ENCODE peak calls at places on chromosomes 6 and 20, in six cellular contexts. P, T, I, J, B and K are unnamed samples.

GRCh38 chr6:134257516-134257915 is 60.4 kb downstream of the SGK1 start:
- DNase-seq in I (no peak), P (no peak), B (no peak), T (no peak), J (no peak), K (no peak)

GRCh38 chr6:20800229-20800628 is 266.0 kb downstream of the CDKAL1 start:
- DNase-seq in I (no peak), P (no peak), T (no peak), B (no peak), J (no peak), K (no peak)

GRCh38 chr6:150560884-150561219 is 38.8 kb upstream of the PLEKHG1 start:
- DNase-seq in T (no peak), P (no peak), B (no peak), I (no peak), J (no peak), K (no peak)

GRCh38 chr6:121932071-121933009 is 467.1 kb upstream of the HSF2 start:
- DNase-seq in J (peak), B (no peak), T (peak), P (peak), I (no peak), K (peak)

GRCh38 chr6:62150048-62150663 is 135.9 kb downstream of the KHDRBS2 start:
- DNase-seq in P (peak), T (no peak), I (peak), J (no peak), B (no peak), K (peak)

GRCh38 chr6:41286544-41287346 is at the start of gene TREM1:
- DNase-seq in P (peak), J (no peak), I (no peak), T (peak), B (no peak), K (no peak)

GRCh38 chr6:145457556-145457955 is 277.8 kb downstream of the EPM2A start:
- DNase-seq in B (no peak), T (no peak), J (no peak), P (no peak), I (no peak), K (no peak)

GRCh38 chr6:37047933-37048850 is 42.7 kb downstream of the FGD2 start:
- DNase-seq in T (no peak), B (no peak), I (no peak), J (no peak), P (no peak), K (no peak)

GRCh38 chr6:30688569-30688968 is 2.1 kb upstream of the PPP1R18 start:
- DNase-seq in P (no peak), B (no peak), J (no peak), T (peak), I (peak), K (no peak)

GRCh38 chr6:160088069-160088773 is 33.4 kb upstream of the SLC22A1 start:
- DNase-seq in I (no peak), B (no peak), T (peak), P (peak), J (peak), K (peak)

GRCh38 chr6:24854077-24854670 is 55.5 kb upstream of the ARMH2 start:
- DNase-seq in P (no peak), I (no peak), B (no peak), T (no peak), J (no peak), K (no peak)

GRCh38 chr20:4795394-4795793 is 73.7 kb downstream of the PRND start:
- DNase-seq in B (no peak), I (no peak), T (no peak), J (no peak), P (peak), K (peak)

GRCh38 chr6:83859410-83860346 is at the start of gene CYB5R4:
- DNase-seq in B (peak), I (peak), P (peak), T (peak), J (peak), K (peak)

GRCh38 chr20:22791877-22792525 is 207.6 kb upstream of the FOXA2 start:
- DNase-seq in P (peak), T (no peak), B (no peak), I (no peak), J (no peak), K (no peak)

GRCh38 chr6:84432616-84433015 is 205.2 kb upstream of the CEP162 start:
- DNase-seq in J (no peak), P (peak), T (no peak), B (no peak), I (no peak), K (no peak)

GRCh38 chr6:31965700-31966099 is 6.2 kb downstream of the DXO start:
- DNase-seq in P (no peak), T (peak), J (no peak), B (no peak), I (no peak), K (no peak)

GRCh38 chr6:96659084-96659845 is 96.3 kb downstream of the FHL5 start:
- DNase-seq in T (no peak), I (no peak), J (no peak), P (no peak), B (no peak), K (no peak)

GRCh38 chr20:57621426-57622200 is 1.4 kb upstream of the ZBP1 start:
- DNase-seq in I (no peak), B (no peak), T (no peak), P (no peak), J (no peak), K (no peak)

GRCh38 chr20:35120012-35120701 is 27.0 kb downstream of the EDEM2 start:
- DNase-seq in J (no peak), P (peak), B (no peak), T (no peak), I (no peak), K (no peak)

DNA sequence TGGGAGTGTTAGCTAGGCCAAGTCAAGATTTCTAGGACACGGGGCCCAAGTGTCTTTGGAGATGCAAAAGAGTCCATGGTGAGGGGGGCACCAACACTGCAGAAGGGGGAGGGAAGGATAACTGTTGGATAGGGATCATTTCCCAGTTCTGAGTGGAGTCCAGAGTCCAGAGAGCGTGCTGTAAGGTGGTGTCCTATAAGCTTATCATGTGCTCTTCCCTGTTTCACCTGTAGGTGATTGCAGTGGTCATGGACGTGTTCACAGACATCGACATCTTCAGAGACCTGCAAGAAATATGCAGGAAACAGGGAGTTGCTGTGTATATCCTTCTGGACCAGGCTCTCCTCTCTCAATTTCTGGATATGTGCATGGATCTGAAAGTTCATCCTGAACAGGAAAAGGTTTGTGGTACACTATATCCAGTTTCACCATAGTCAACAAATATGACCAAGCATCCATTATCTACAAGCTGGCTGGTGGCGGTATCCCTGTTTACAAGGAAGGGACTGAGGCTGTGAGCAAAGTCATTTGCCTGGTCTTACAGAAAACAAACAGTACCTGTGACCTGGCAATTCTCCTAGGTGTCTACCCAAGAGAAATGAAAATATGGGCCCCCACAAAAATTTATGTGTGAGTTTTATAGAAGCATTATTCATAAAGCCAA is 15.6 kb downstream of the FAM83D start:
- DNase-seq in T (no peak), B (no peak), P (no peak), I (no peak), J (no peak), K (no peak)
- TF ChIP-seq CTCF in T (no peak), B (no peak), P (no peak), I (no peak), J (peak), K (peak)

GRCh38 chr6:26197736-26198625 is 110.8 kb downstream of the HFE start:
- DNase-seq in B (peak), T (no peak), P (peak), J (no peak), I (peak), K (peak)
- TF ChIP-seq CTCF in B (no peak), T (no peak), P (no peak), J (no peak), I (no peak), K (no peak)

GRCh38 chr20:32199006-32199405 is 8.5 kb downstream of the PLAGL2 start:
- DNase-seq in B (no peak), J (no peak), I (no peak), P (no peak), T (no peak), K (no peak)
- TF ChIP-seq CTCF in B (no peak), J (no peak), I (no peak), P (no peak), T (no peak), K (no peak)

GRCh38 chr6:73290435-73290834 is 27.4 kb upstream of the KHDC1 start:
- DNase-seq in P (no peak), T (no peak), B (no peak), J (no peak), I (no peak), K (no peak)

GRCh38 chr6:73282876-73283275 is 19.9 kb upstream of the KHDC1 start:
- DNase-seq in J (no peak), T (no peak), B (no peak), P (no peak), I (no peak), K (no peak)

GRCh38 chr6:73286752-73287151 is 23.8 kb upstream of the KHDC1 start:
- DNase-seq in P (no peak), I (no peak), T (no peak), J (no peak), B (no peak), K (no peak)

GRCh38 chr6:73285674-73286283 is 22.8 kb upstream of the KHDC1 start:
- DNase-seq in I (no peak), B (no peak), T (no peak), J (no peak), P (peak), K (no peak)
- TF ChIP-seq CTCF in I (peak), B (no peak), T (peak), J (no peak), P (peak), K (peak)

GRCh38 chr20:10357061-10357708 is 76.8 kb downstream of the MKKS start:
- DNase-seq in T (no peak), J (no peak), I (no peak), P (no peak), B (no peak), K (no peak)

GRCh38 chr20:10360878-10361277 is 73.1 kb downstream of the MKKS start:
- DNase-seq in B (no peak), J (no peak), I (no peak), P (no peak), T (no peak), K (no peak)

GRCh38 chr20:10359621-10360040 is 74.4 kb downstream of the MKKS start:
- DNase-seq in P (peak), B (no peak), T (no peak), J (no peak), I (peak), K (no peak)

GRCh38 chr20:10356628-10357027 is 77.4 kb downstream of the MKKS start:
- DNase-seq in J (no peak), I (no peak), P (no peak), B (no peak), T (no peak), K (no peak)

DNA sequence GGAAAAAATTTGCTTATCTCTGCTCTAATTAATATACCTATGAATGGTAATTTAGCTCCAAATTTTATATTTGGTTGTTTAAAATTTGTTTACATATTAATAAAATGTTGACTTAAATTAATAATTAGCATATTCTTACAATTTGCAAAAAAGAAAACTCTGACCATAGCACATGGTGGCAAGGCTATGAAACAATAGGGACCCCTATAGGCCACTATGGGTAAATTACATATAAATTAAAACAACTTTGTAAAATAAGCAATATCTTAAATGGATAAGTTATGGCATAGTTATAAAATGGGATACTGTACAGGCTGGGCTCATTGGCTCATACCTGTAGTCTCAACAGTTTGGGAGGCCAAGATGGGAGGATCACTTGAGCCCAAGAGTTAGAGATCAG is 76.0 kb downstream of the MKKS start:
- DNase-seq in P (peak), I (no peak), T (no peak), B (no peak), J (no peak), K (no peak)
- TF ChIP-seq CTCF in P (peak), I (no peak), T (peak), B (no peak), J (peak), K (peak)

GRCh38 chr6:137571854-137572253 is 77.7 kb upstream of the OLIG3 start:
- DNase-seq in B (peak), T (no peak), I (peak), P (peak), J (peak), K (peak)
- TF ChIP-seq CTCF in B (peak), T (peak), I (peak), P (peak), J (peak), K (peak)

GRCh38 chr6:138109042-138109997 is 2.1 kb upstream of the PERP start:
- DNase-seq in I (peak), T (peak), P (peak), J (peak), B (peak), K (no peak)
- TF ChIP-seq CTCF in I (peak), T (peak), P (peak), J (peak), B (peak), K (peak)

DNA sequence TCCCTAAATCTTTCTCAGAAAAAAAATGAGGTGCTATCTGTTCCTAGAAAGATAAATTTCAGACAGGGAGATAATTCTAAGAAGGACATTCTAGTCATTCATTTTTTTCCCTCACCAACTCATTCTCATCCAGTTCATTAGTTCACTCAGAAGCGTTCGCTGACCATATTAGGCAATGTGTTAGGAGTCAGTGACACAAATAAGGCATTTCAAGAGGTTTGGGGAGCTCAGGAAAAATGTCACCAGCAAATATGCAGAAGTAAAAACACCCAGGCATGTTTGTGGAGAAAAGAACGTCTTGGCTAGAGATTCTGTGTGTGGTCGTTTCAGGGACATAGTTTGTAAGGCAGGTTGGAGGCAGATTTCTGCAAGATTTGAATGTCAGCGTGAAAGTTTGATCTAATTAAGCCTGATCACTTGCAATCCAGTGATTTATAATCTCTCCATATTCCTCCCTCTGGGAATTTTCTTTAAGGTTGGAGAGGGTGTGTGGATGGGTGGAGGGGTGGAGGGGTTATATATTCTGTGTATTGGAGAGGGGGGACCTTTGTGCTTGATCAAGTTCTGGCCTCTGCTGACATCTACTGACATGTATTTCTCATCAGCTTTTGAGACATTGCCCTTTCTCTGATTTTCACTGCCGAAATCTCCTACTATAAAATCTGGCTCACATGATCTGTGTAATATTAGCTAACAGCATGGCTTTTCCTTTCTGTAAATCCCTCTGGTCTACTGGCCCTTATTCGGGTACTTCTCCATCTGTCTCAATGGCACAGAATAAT is 3.6 kb downstream of the MYCT1 start:
- DNase-seq in J (no peak), I (no peak), P (peak), T (no peak), B (no peak), K (no peak)
- TF ChIP-seq CTCF in J (no peak), I (no peak), P (no peak), T (peak), B (no peak), K (peak)

DNA sequence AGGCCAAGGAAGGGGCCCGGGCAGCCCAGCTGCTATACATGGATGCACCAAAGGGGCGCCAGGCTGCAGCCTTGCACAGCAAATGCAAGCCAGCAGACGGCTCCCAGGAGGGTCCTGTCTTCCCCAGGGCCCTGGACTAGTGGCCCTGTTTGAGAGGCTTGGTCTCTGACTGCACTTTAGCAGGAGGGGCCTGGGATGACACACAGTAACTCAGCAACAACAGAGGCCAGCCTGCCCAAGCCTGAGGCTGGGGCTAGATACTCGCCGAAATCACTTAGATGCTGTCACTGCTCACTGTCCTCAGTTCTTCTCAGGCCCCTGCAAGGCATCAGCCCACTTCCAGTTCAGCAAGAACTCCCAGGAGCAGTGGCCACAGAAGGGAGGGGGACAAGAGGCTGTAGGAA is 73.5 kb downstream of the TRAM2 start:
- DNase-seq in B (no peak), J (peak), T (peak), I (no peak), P (no peak), K (peak)
- TF ChIP-seq CTCF in B (no peak), J (peak), T (peak), I (no peak), P (no peak), K (peak)

GRCh38 chr6:168368063-168368835 is 48.7 kb upstream of the DACT2 start:
- DNase-seq in B (no peak), T (no peak), I (no peak), P (peak), J (no peak), K (no peak)
- TF ChIP-seq CTCF in B (no peak), T (no peak), I (no peak), P (peak), J (no peak), K (no peak)